ENCODE peak calls at places on chromosomes 12 and 14, in nine cellular contexts. One of them, this sample, is unnamed.

GRCh38 chr12:121966959-121967358 is 48.6 kb downstream of the CFAP251 start:
- DNase-seq in ovary: no peak
- DNase-seq in A549: no peak
- DNase-seq in uterus: no peak
- DNase-seq in PC-9: no peak
- DNase-seq in upper lobe of right lung: no peak
- DNase-seq in heart left ventricle: peak; percentile 40
- DNase-seq in keratinocyte: no peak
- DNase-seq in dorsolateral prefrontal cortex: no peak
- DNase-seq in this sample: no peak

GRCh38 chr12:113049976-113050742 is 6.4 kb upstream of the DTX1 start:
- DNase-seq in heart left ventricle: no peak
- DNase-seq in keratinocyte: no peak
- DNase-seq in dorsolateral prefrontal cortex: no peak
- DNase-seq in PC-9: peak; percentile 16
- DNase-seq in uterus: no peak
- DNase-seq in ovary: no peak
- DNase-seq in upper lobe of right lung: peak; percentile 65
- DNase-seq in A549: peak; percentile 63
- DNase-seq in this sample: no peak

GRCh38 chr12:59654061-59654460 is 58.2 kb downstream of the SLC16A7 start:
- DNase-seq in upper lobe of right lung: no peak
- DNase-seq in PC-9: no peak
- DNase-seq in ovary: no peak
- DNase-seq in A549: no peak
- DNase-seq in uterus: no peak
- DNase-seq in keratinocyte: no peak
- DNase-seq in dorsolateral prefrontal cortex: no peak
- DNase-seq in heart left ventricle: no peak
- DNase-seq in this sample: no peak

GRCh38 chr12:131983554-131983953 is 33.8 kb downstream of the EP400 start:
- DNase-seq in upper lobe of right lung: no peak
- DNase-seq in A549: no peak
- DNase-seq in dorsolateral prefrontal cortex: no peak
- DNase-seq in ovary: no peak
- DNase-seq in uterus: no peak
- DNase-seq in heart left ventricle: no peak
- DNase-seq in PC-9: no peak
- DNase-seq in keratinocyte: no peak
- DNase-seq in this sample: no peak

GRCh38 chr12:80509781-80510556 is 65.9 kb downstream of the PTPRQ start:
- DNase-seq in heart left ventricle: no peak
- DNase-seq in PC-9: no peak
- DNase-seq in ovary: no peak
- DNase-seq in keratinocyte: no peak
- DNase-seq in uterus: no peak
- DNase-seq in A549: no peak
- DNase-seq in upper lobe of right lung: no peak
- DNase-seq in dorsolateral prefrontal cortex: no peak
- DNase-seq in this sample: no peak

GRCh38 chr14:29654910-29655590 is 272.6 kb downstream of the PRKD1 start:
- DNase-seq in heart left ventricle: no peak
- DNase-seq in keratinocyte: no peak
- DNase-seq in dorsolateral prefrontal cortex: no peak
- DNase-seq in ovary: no peak
- DNase-seq in upper lobe of right lung: no peak
- DNase-seq in A549: no peak
- DNase-seq in uterus: no peak
- DNase-seq in PC-9: no peak
- DNase-seq in this sample: no peak

GRCh38 chr12:102009796-102010195 is 52.0 kb downstream of the WASHC3 start:
- DNase-seq in A549: no peak
- DNase-seq in dorsolateral prefrontal cortex: no peak
- DNase-seq in ovary: no peak
- DNase-seq in PC-9: no peak
- DNase-seq in upper lobe of right lung: no peak
- DNase-seq in uterus: no peak
- DNase-seq in keratinocyte: no peak
- DNase-seq in heart left ventricle: no peak
- DNase-seq in this sample: no peak

GRCh38 chr14:22465201-22465835 is 123.7 kb downstream of the DAD1 start:
- DNase-seq in heart left ventricle: no peak
- DNase-seq in keratinocyte: no peak
- DNase-seq in dorsolateral prefrontal cortex: no peak
- DNase-seq in uterus: no peak
- DNase-seq in PC-9: no peak
- DNase-seq in A549: no peak
- DNase-seq in upper lobe of right lung: no peak
- DNase-seq in ovary: no peak
- DNase-seq in this sample: no peak

GRCh38 chr12:54411398-54412241 is 7.4 kb downstream of the ITGA5 start:
- DNase-seq in uterus: no peak
- DNase-seq in upper lobe of right lung: peak; percentile 83
- DNase-seq in PC-9: peak; percentile 30
- DNase-seq in dorsolateral prefrontal cortex: no peak
- DNase-seq in keratinocyte: peak; percentile 95
- DNase-seq in A549: no peak
- DNase-seq in ovary: no peak
- DNase-seq in heart left ventricle: peak; percentile 81
- DNase-seq in this sample: peak; percentile 93

DNA sequence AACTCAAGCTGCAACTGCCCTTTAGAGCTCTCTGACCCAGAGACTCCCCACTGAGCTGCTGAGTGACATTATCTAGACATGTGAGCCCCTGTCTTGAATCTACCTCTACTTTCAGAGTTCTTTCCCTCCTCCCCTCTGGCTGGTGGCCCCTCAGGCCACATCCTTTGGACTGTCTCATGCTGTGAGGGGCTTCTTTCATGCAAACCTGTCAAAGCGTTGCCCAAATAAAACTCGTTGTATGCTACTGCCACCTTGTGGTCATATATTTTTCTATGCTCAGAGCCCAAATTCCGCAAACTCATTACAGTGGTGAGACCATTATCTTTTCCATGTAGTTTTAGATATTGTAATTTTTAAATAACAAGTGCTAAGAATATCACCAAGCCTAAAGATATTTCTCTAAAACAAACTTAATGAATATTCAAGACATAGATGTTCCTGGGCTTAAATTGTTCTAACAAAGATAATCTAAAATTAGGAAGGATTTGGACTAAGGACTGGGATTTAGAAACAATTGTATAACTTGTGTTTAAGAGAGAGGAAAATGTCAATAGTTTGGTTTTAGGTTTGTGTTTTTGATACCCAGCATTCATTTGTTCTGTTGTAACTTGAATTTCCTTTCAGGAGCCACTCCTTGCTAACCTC is 338.0 kb downstream of the AACS start:
- DNase-seq in heart left ventricle: no peak
- DNase-seq in PC-9: peak; percentile 3
- DNase-seq in ovary: no peak
- DNase-seq in A549: no peak
- DNase-seq in dorsolateral prefrontal cortex: no peak
- DNase-seq in uterus: no peak
- DNase-seq in upper lobe of right lung: no peak
- DNase-seq in keratinocyte: no peak
- DNase-seq in this sample: no peak
- H3K27ac ChIP-seq in heart left ventricle: no peak overlapping the region
- H3K27ac ChIP-seq in PC-9: no peak overlapping the region
- H3K27ac ChIP-seq in ovary: no peak overlapping the region
- H3K27ac ChIP-seq in A549: no peak overlapping the region
- H3K27ac ChIP-seq in dorsolateral prefrontal cortex: no peak overlapping the region
- H3K27ac ChIP-seq in uterus: no peak overlapping the region
- H3K27ac ChIP-seq in upper lobe of right lung: no peak overlapping the region
- H3K27ac ChIP-seq in keratinocyte: no peak overlapping the region
- H3K27ac ChIP-seq in this sample: no peak overlapping the region

GRCh38 chr12:57838594-57839302 is 7.8 kb downstream of the CTDSP2 start:
- DNase-seq in A549: no peak
- DNase-seq in heart left ventricle: no peak
- DNase-seq in upper lobe of right lung: no peak
- DNase-seq in uterus: no peak
- DNase-seq in ovary: no peak
- DNase-seq in keratinocyte: no peak
- DNase-seq in dorsolateral prefrontal cortex: no peak
- DNase-seq in PC-9: no peak
- DNase-seq in this sample: no peak
- H3K27ac ChIP-seq in A549: no peak overlapping the region
- H3K27ac ChIP-seq in heart left ventricle: peak overlapping the region; percentile 83
- H3K27ac ChIP-seq in upper lobe of right lung: peak overlapping the region; percentile 61
- H3K27ac ChIP-seq in uterus: peak overlapping the region; percentile 96
- H3K27ac ChIP-seq in ovary: no peak overlapping the region
- H3K27ac ChIP-seq in keratinocyte: peak overlapping the region; percentile 1
- H3K27ac ChIP-seq in dorsolateral prefrontal cortex: peak overlapping the region; percentile 21
- H3K27ac ChIP-seq in PC-9: no peak overlapping the region
- H3K27ac ChIP-seq in this sample: peak overlapping the region; percentile 61

GRCh38 chr12:110578522-110579238 is 4.4 kb downstream of the PPTC7 start:
- DNase-seq in uterus: no peak
- DNase-seq in upper lobe of right lung: no peak
- DNase-seq in PC-9: no peak
- DNase-seq in heart left ventricle: no peak
- DNase-seq in ovary: no peak
- DNase-seq in A549: no peak
- DNase-seq in keratinocyte: peak; percentile 70
- DNase-seq in dorsolateral prefrontal cortex: no peak
- DNase-seq in this sample: no peak

GRCh38 chr12:110581951-110582285 is 1.2 kb downstream of the PPTC7 start:
- DNase-seq in heart left ventricle: peak; percentile 50
- DNase-seq in upper lobe of right lung: no peak
- DNase-seq in dorsolateral prefrontal cortex: no peak
- DNase-seq in ovary: no peak
- DNase-seq in keratinocyte: no peak
- DNase-seq in uterus: no peak
- DNase-seq in A549: no peak
- DNase-seq in PC-9: no peak
- DNase-seq in this sample: no peak

GRCh38 chr12:110577717-110578521 is 5.2 kb downstream of the PPTC7 start:
- DNase-seq in keratinocyte: peak; percentile 87
- DNase-seq in uterus: no peak
- DNase-seq in A549: peak; percentile 55
- DNase-seq in heart left ventricle: no peak
- DNase-seq in dorsolateral prefrontal cortex: no peak
- DNase-seq in ovary: no peak
- DNase-seq in PC-9: peak; percentile 40
- DNase-seq in upper lobe of right lung: no peak
- DNase-seq in this sample: peak; percentile 89

GRCh38 chr12:110579239-110579888 is 3.8 kb downstream of the PPTC7 start:
- DNase-seq in uterus: no peak
- DNase-seq in ovary: no peak
- DNase-seq in upper lobe of right lung: no peak
- DNase-seq in heart left ventricle: no peak
- DNase-seq in dorsolateral prefrontal cortex: no peak
- DNase-seq in PC-9: no peak
- DNase-seq in keratinocyte: no peak
- DNase-seq in A549: no peak
- DNase-seq in this sample: no peak

DNA sequence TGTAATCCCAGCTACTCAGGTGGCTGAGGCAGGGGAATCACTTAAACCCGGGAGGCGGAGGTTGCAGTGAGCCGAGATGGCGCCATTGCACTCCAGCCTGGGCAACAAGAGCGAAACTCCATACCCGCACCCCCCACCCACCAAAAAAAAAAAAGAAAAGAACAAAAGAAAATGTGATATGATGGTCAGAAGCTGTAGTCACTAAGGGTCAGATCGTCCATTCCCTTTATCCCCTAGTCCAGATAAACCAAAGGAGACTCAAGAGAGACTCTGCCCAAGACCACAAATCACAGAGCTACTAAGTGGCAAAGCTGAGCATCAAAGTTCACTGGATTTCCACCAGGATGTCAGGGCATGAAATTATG is 3.2 kb downstream of the PPTC7 start:
- DNase-seq in PC-9: no peak
- DNase-seq in dorsolateral prefrontal cortex: no peak
- DNase-seq in ovary: no peak
- DNase-seq in A549: no peak
- DNase-seq in uterus: no peak
- DNase-seq in upper lobe of right lung: no peak
- DNase-seq in heart left ventricle: no peak
- DNase-seq in keratinocyte: no peak
- DNase-seq in this sample: no peak
- H3K27ac ChIP-seq in PC-9: peak overlapping the region; percentile 98
- H3K27ac ChIP-seq in dorsolateral prefrontal cortex: no peak overlapping the region
- H3K27ac ChIP-seq in ovary: no peak overlapping the region
- H3K27ac ChIP-seq in A549: no peak overlapping the region
- H3K27ac ChIP-seq in uterus: no peak overlapping the region
- H3K27ac ChIP-seq in upper lobe of right lung: no peak overlapping the region
- H3K27ac ChIP-seq in heart left ventricle: no peak overlapping the region
- H3K27ac ChIP-seq in keratinocyte: peak overlapping the region; percentile 10
- H3K27ac ChIP-seq in this sample: peak overlapping the region; percentile 99

GRCh38 chr12:91885851-91886250 is 259.8 kb downstream of the BTG1 start:
- DNase-seq in heart left ventricle: no peak
- DNase-seq in keratinocyte: no peak
- DNase-seq in uterus: no peak
- DNase-seq in ovary: no peak
- DNase-seq in A549: no peak
- DNase-seq in dorsolateral prefrontal cortex: no peak
- DNase-seq in PC-9: no peak
- DNase-seq in upper lobe of right lung: no peak
- DNase-seq in this sample: no peak

GRCh38 chr12:91887957-91888356 is 257.7 kb downstream of the BTG1 start:
- DNase-seq in uterus: no peak
- DNase-seq in ovary: no peak
- DNase-seq in heart left ventricle: no peak
- DNase-seq in A549: no peak
- DNase-seq in PC-9: no peak
- DNase-seq in dorsolateral prefrontal cortex: no peak
- DNase-seq in keratinocyte: no peak
- DNase-seq in upper lobe of right lung: no peak
- DNase-seq in this sample: no peak

GRCh38 chr12:91882910-91883309 is 262.7 kb downstream of the BTG1 start:
- DNase-seq in uterus: no peak
- DNase-seq in ovary: no peak
- DNase-seq in keratinocyte: no peak
- DNase-seq in A549: no peak
- DNase-seq in dorsolateral prefrontal cortex: no peak
- DNase-seq in upper lobe of right lung: no peak
- DNase-seq in PC-9: no peak
- DNase-seq in heart left ventricle: no peak
- DNase-seq in this sample: no peak

GRCh38 chr12:91884216-91884615 is 261.4 kb downstream of the BTG1 start:
- DNase-seq in heart left ventricle: no peak
- DNase-seq in keratinocyte: no peak
- DNase-seq in ovary: no peak
- DNase-seq in PC-9: no peak
- DNase-seq in dorsolateral prefrontal cortex: no peak
- DNase-seq in upper lobe of right lung: no peak
- DNase-seq in uterus: no peak
- DNase-seq in A549: no peak
- DNase-seq in this sample: no peak

GRCh38 chr12:91883811-91884210 is 261.8 kb downstream of the BTG1 start:
- DNase-seq in A549: no peak
- DNase-seq in upper lobe of right lung: no peak
- DNase-seq in dorsolateral prefrontal cortex: no peak
- DNase-seq in keratinocyte: no peak
- DNase-seq in ovary: no peak
- DNase-seq in PC-9: no peak
- DNase-seq in uterus: no peak
- DNase-seq in heart left ventricle: no peak
- DNase-seq in this sample: no peak
- H3K27ac ChIP-seq in A549: no peak overlapping the region
- H3K27ac ChIP-seq in upper lobe of right lung: no peak overlapping the region
- H3K27ac ChIP-seq in dorsolateral prefrontal cortex: no peak overlapping the region
- H3K27ac ChIP-seq in keratinocyte: no peak overlapping the region
- H3K27ac ChIP-seq in ovary: no peak overlapping the region
- H3K27ac ChIP-seq in PC-9: no peak overlapping the region
- H3K27ac ChIP-seq in uterus: no peak overlapping the region
- H3K27ac ChIP-seq in heart left ventricle: no peak overlapping the region
- H3K27ac ChIP-seq in this sample: no peak overlapping the region